ENCODE peak calls at places on chromosome 1, in eight cellular contexts. L is CD8-positive, alpha-beta memory T cell; Y is glomerular endothelial cell; V is HL-60; T is kidney; W is GM12892; N is ELF-1; K is germinal center. S is an unnamed sample.

GRCh38 chr1:108096089-108096488 is 104.1 kb downstream of the SLC25A24 start:
- DNase-seq in W (no peak), N (no peak), T (no peak), K (no peak), L (no peak), Y (no peak), V (no peak), S (no peak)

GRCh38 chr1:244552336-244552735 is 91.3 kb downstream of the CATSPERE start:
- DNase-seq in Y (no peak), K (no peak), W (no peak), T (no peak), N (no peak), L (no peak), V (no peak), S (no peak)

GRCh38 chr1:117312453-117313138 is 54.7 kb upstream of the MAN1A2 start:
- DNase-seq in W (peak; percentile 16), Y (peak; percentile 0), N (no peak), V (peak; percentile 2), L (no peak), K (peak; percentile 30), T (no peak), S (no peak)

GRCh38 chr1:37255111-37255795 is 219.1 kb upstream of the ZC3H12A start:
- DNase-seq in T (no peak), L (no peak), Y (no peak), N (peak; percentile 86), V (peak; percentile 5), W (no peak), K (no peak), S (no peak)

GRCh38 chr1:109508001-109508872 is 1.3 kb downstream of the AMIGO1 start:
- DNase-seq in V (no peak), W (no peak), Y (no peak), T (peak; percentile 75), K (no peak), N (no peak), L (no peak), S (no peak)

GRCh38 chr1:207050428-207050767 is 610 bp downstream of the YOD1 start:
- DNase-seq in Y (no peak), L (peak; percentile 26), T (no peak), W (no peak), K (peak; percentile 32), V (no peak), N (no peak), S (no peak)

GRCh38 chr1:109257682-109258421 is 8.5 kb downstream of the CELSR2 start:
- DNase-seq in K (no peak), T (peak; percentile 67), V (no peak), L (no peak), Y (no peak), W (no peak), N (no peak), S (no peak)

GRCh38 chr1:156427858-156428257 is 58.8 kb downstream of the RHBG start:
- DNase-seq in Y (no peak), K (no peak), V (no peak), T (no peak), N (no peak), W (no peak), L (no peak), S (no peak)

GRCh38 chr1:245242989-245243388 is 88.2 kb downstream of the KIF26B start:
- DNase-seq in W (no peak), N (no peak), T (no peak), K (no peak), V (no peak), L (no peak), Y (no peak), S (no peak)

GRCh38 chr1:153991806-153992205 is 1.2 kb downstream of the RPS27 start:
- DNase-seq in N (no peak), W (no peak), K (no peak), L (no peak), V (no peak), Y (no peak), T (no peak), S (no peak)

GRCh38 chr1:3023994-3024393 is 2.7 kb downstream of the ACTRT2 start:
- DNase-seq in V (no peak), N (no peak), L (no peak), W (no peak), K (no peak), Y (no peak), T (no peak), S (no peak)

GRCh38 chr1:68291763-68292384 is 59.6 kb upstream of the WLS start:
- DNase-seq in W (no peak), K (no peak), V (peak; percentile 32), Y (no peak), T (no peak), L (no peak), N (peak; percentile 70), S (no peak)

GRCh38 chr1:66335859-66336640 is 197.9 kb upstream of the SGIP1 start:
- DNase-seq in L (peak; percentile 55), K (peak; percentile 69), Y (peak; percentile 96), V (peak; percentile 92), N (no peak), W (peak; percentile 21), T (peak; percentile 75), S (no peak)

GRCh38 chr1:11279630-11280029 is 6.6 kb downstream of the UBIAD1 start:
- DNase-seq in N (no peak), V (no peak), Y (no peak), L (no peak), W (no peak), K (no peak), T (no peak), S (no peak)

GRCh38 chr1:182889997-182890396 is 50.9 kb downstream of the DHX9 start:
- DNase-seq in N (no peak), Y (no peak), T (no peak), V (peak; percentile 83), W (no peak), L (no peak), K (no peak), S (no peak)

GRCh38 chr1:29785554-29785953 is 549.2 kb downstream of the PTPRU start:
- DNase-seq in T (no peak), K (no peak), V (no peak), W (no peak), L (no peak), N (no peak), Y (no peak), S (no peak)

GRCh38 chr1:246703581-246703980 is 20.6 kb upstream of the SCCPDH start:
- DNase-seq in T (no peak), L (no peak), K (no peak), W (no peak), N (no peak), Y (no peak), V (peak; percentile 77), S (no peak)

GRCh38 chr1:180934563-180934962 is 21.9 kb downstream of the KIAA1614 start:
- DNase-seq in V (no peak), W (no peak), Y (no peak), N (no peak), K (peak; percentile 10), T (no peak), L (no peak), S (no peak)

GRCh38 chr1:227951624-227952373 is 4.1 kb upstream of the WNT9A start:
- DNase-seq in W (peak; percentile 14), Y (no peak), T (no peak), L (no peak), V (no peak), K (no peak), N (no peak), S (no peak)

GRCh38 chr1:151314137-151314875 is 12.9 kb downstream of the PI4KB start:
- DNase-seq in N (no peak), V (no peak), K (no peak), L (no peak), W (no peak), T (peak; percentile 90), Y (no peak), S (no peak)

GRCh38 chr1:101915597-101915996 is 81.1 kb downstream of the OLFM3 start:
- DNase-seq in L (no peak), K (no peak), V (no peak), W (no peak), Y (no peak), N (no peak), T (no peak), S (no peak)

GRCh38 chr1:184821658-184822057 is 67.0 kb upstream of the EDEM3 start:
- DNase-seq in K (no peak), L (no peak), V (no peak), W (no peak), Y (no peak), N (no peak), T (no peak), S (no peak)

GRCh38 chr1:109759513-109760334 is 4.0 kb downstream of the EPS8L3 start:
- DNase-seq in K (no peak), W (no peak), L (no peak), V (peak; percentile 59), T (no peak), N (no peak), Y (no peak), S (no peak)

GRCh38 chr1:62368989-62369388 is 49.8 kb upstream of the KANK4 start:
- DNase-seq in W (no peak), V (no peak), Y (no peak), T (no peak), K (no peak), L (no peak), N (no peak), S (no peak)

GRCh38 chr1:65163193-65163805 is 15.3 kb downstream of the AK4 start:
- DNase-seq in N (no peak), K (no peak), Y (no peak), W (no peak), T (no peak), V (no peak), L (no peak), S (no peak)

GRCh38 chr1:239647964-239648632 is 261.7 kb downstream of the CHRM3 start:
- DNase-seq in N (no peak), Y (no peak), T (no peak), V (no peak), L (no peak), K (no peak), W (no peak), S (no peak)

GRCh38 chr1:100581096-100581705 is 43.3 kb downstream of the GPR88 start:
- DNase-seq in N (no peak), W (no peak), Y (no peak), T (no peak), V (peak; percentile 23), K (no peak), L (no peak), S (no peak)

S was measured in NCI-H2171.